ENCODE peak calls at places on chromosome 5, in seven cellular contexts. One of them, this sample, is unnamed.

GRCh38 chr5:129271309-129271708 is 176.8 kb downstream of the ISOC1 start:
- DNase-seq in right lobe of liver: no peak
- DNase-seq in GM23248: no peak
- DNase-seq in M059J: peak
- DNase-seq in endothelial cell of umbilical vein: peak
- DNase-seq in transverse colon: no peak
- DNase-seq in frontal cortex: no peak
- DNase-seq in this sample: no peak

GRCh38 chr5:127907907-127908306 is 175.7 kb upstream of the SLC12A2 start:
- DNase-seq in right lobe of liver: no peak
- DNase-seq in transverse colon: no peak
- DNase-seq in frontal cortex: no peak
- DNase-seq in GM23248: no peak
- DNase-seq in M059J: no peak
- DNase-seq in endothelial cell of umbilical vein: no peak
- DNase-seq in this sample: no peak

GRCh38 chr5:79704553-79704952 is 14.9 kb downstream of the CMYA5 start:
- DNase-seq in GM23248: no peak
- DNase-seq in M059J: no peak
- DNase-seq in transverse colon: no peak
- DNase-seq in endothelial cell of umbilical vein: no peak
- DNase-seq in right lobe of liver: no peak
- DNase-seq in frontal cortex: no peak
- DNase-seq in this sample: no peak

GRCh38 chr5:79020861-79021561 is 35.9 kb upstream of the ARSB start:
- DNase-seq in right lobe of liver: peak
- DNase-seq in transverse colon: peak
- DNase-seq in frontal cortex: peak
- DNase-seq in GM23248: peak
- DNase-seq in M059J: peak
- DNase-seq in endothelial cell of umbilical vein: peak
- DNase-seq in this sample: peak

GRCh38 chr5:139708434-139708849 is 60.3 kb downstream of the CXXC5 start:
- DNase-seq in GM23248: no peak
- DNase-seq in frontal cortex: peak
- DNase-seq in transverse colon: no peak
- DNase-seq in right lobe of liver: no peak
- DNase-seq in M059J: no peak
- DNase-seq in endothelial cell of umbilical vein: no peak
- DNase-seq in this sample: no peak

GRCh38 chr5:98587166-98587565 is 186.3 kb upstream of the RGMB start:
- DNase-seq in right lobe of liver: no peak
- DNase-seq in frontal cortex: no peak
- DNase-seq in transverse colon: no peak
- DNase-seq in M059J: no peak
- DNase-seq in GM23248: no peak
- DNase-seq in endothelial cell of umbilical vein: no peak
- DNase-seq in this sample: no peak

GRCh38 chr5:75044406-75044805 is 8.0 kb downstream of the GCNT4 start:
- DNase-seq in frontal cortex: no peak
- DNase-seq in endothelial cell of umbilical vein: no peak
- DNase-seq in right lobe of liver: peak
- DNase-seq in M059J: peak
- DNase-seq in GM23248: peak
- DNase-seq in transverse colon: no peak
- DNase-seq in this sample: no peak

GRCh38 chr5:18394154-18394804 is 760.0 kb downstream of the TAF11L14 start:
- DNase-seq in endothelial cell of umbilical vein: peak
- DNase-seq in M059J: peak
- DNase-seq in frontal cortex: peak
- DNase-seq in transverse colon: peak
- DNase-seq in right lobe of liver: peak
- DNase-seq in GM23248: peak
- DNase-seq in this sample: peak

GRCh38 chr5:67799732-67800234 is 415.8 kb upstream of the PIK3R1 start:
- DNase-seq in M059J: peak
- DNase-seq in GM23248: peak
- DNase-seq in right lobe of liver: no peak
- DNase-seq in endothelial cell of umbilical vein: no peak
- DNase-seq in transverse colon: no peak
- DNase-seq in frontal cortex: no peak
- DNase-seq in this sample: no peak

GRCh38 chr5:154593091-154593490 is 115.1 kb upstream of the HAND1 start:
- DNase-seq in right lobe of liver: no peak
- DNase-seq in GM23248: peak
- DNase-seq in transverse colon: no peak
- DNase-seq in M059J: peak
- DNase-seq in endothelial cell of umbilical vein: no peak
- DNase-seq in frontal cortex: no peak
- DNase-seq in this sample: no peak

GRCh38 chr5:1324719-1325190 is 20.1 kb downstream of the CLPTM1L start:
- DNase-seq in frontal cortex: no peak
- DNase-seq in endothelial cell of umbilical vein: no peak
- DNase-seq in transverse colon: no peak
- DNase-seq in right lobe of liver: no peak
- DNase-seq in M059J: no peak
- DNase-seq in GM23248: no peak
- DNase-seq in this sample: no peak

GRCh38 chr5:56507348-56507930 is 274.3 kb upstream of the ANKRD55 start:
- DNase-seq in endothelial cell of umbilical vein: no peak
- DNase-seq in GM23248: no peak
- DNase-seq in transverse colon: peak
- DNase-seq in right lobe of liver: no peak
- DNase-seq in frontal cortex: no peak
- DNase-seq in M059J: no peak
- DNase-seq in this sample: no peak

GRCh38 chr5:142825378-142826089 is 55.4 kb downstream of the ARHGAP26 start:
- DNase-seq in frontal cortex: no peak
- DNase-seq in transverse colon: peak
- DNase-seq in right lobe of liver: no peak
- DNase-seq in GM23248: no peak
- DNase-seq in M059J: peak
- DNase-seq in endothelial cell of umbilical vein: no peak
- DNase-seq in this sample: no peak

GRCh38 chr5:132001647-132002561 is 9.6 kb downstream of the ACSL6 start:
- DNase-seq in GM23248: peak
- DNase-seq in frontal cortex: no peak
- DNase-seq in transverse colon: no peak
- DNase-seq in M059J: peak
- DNase-seq in endothelial cell of umbilical vein: no peak
- DNase-seq in right lobe of liver: no peak
- DNase-seq in this sample: no peak

GRCh38 chr5:15966651-15967050 is 212.9 kb downstream of the MARCHF11 start:
- DNase-seq in GM23248: peak
- DNase-seq in frontal cortex: no peak
- DNase-seq in transverse colon: no peak
- DNase-seq in M059J: no peak
- DNase-seq in endothelial cell of umbilical vein: no peak
- DNase-seq in right lobe of liver: no peak
- DNase-seq in this sample: no peak

GRCh38 chr5:137269297-137269696 is 229.8 kb downstream of the SPOCK1 start:
- DNase-seq in frontal cortex: no peak
- DNase-seq in endothelial cell of umbilical vein: no peak
- DNase-seq in transverse colon: no peak
- DNase-seq in M059J: no peak
- DNase-seq in right lobe of liver: no peak
- DNase-seq in GM23248: no peak
- DNase-seq in this sample: no peak

GRCh38 chr5:6291961-6292360 is 86.4 kb downstream of the MED10 start:
- DNase-seq in right lobe of liver: no peak
- DNase-seq in frontal cortex: no peak
- DNase-seq in transverse colon: no peak
- DNase-seq in M059J: peak
- DNase-seq in endothelial cell of umbilical vein: peak
- DNase-seq in GM23248: no peak
- DNase-seq in this sample: no peak

GRCh38 chr5:370959-371810 is 49.7 kb downstream of the AHRR start:
- DNase-seq in transverse colon: peak
- DNase-seq in right lobe of liver: peak
- DNase-seq in frontal cortex: no peak
- DNase-seq in M059J: peak
- DNase-seq in endothelial cell of umbilical vein: no peak
- DNase-seq in GM23248: peak
- DNase-seq in this sample: no peak

GRCh38 chr5:179241175-179241574 is 104.1 kb downstream of the ADAMTS2 start:
- DNase-seq in endothelial cell of umbilical vein: no peak
- DNase-seq in transverse colon: peak
- DNase-seq in GM23248: peak
- DNase-seq in right lobe of liver: peak
- DNase-seq in frontal cortex: no peak
- DNase-seq in M059J: no peak
- DNase-seq in this sample: no peak

GRCh38 chr5:127254729-127255284 is 35.8 kb upstream of the MEGF10 start:
- DNase-seq in transverse colon: no peak
- DNase-seq in GM23248: peak
- DNase-seq in endothelial cell of umbilical vein: peak
- DNase-seq in M059J: peak
- DNase-seq in right lobe of liver: no peak
- DNase-seq in frontal cortex: no peak
- DNase-seq in this sample: no peak

GRCh38 chr5:139100825-139101224 is 97.3 kb downstream of the SIL1 start:
- DNase-seq in endothelial cell of umbilical vein: no peak
- DNase-seq in transverse colon: no peak
- DNase-seq in GM23248: peak
- DNase-seq in right lobe of liver: no peak
- DNase-seq in M059J: peak
- DNase-seq in frontal cortex: no peak
- DNase-seq in this sample: no peak

GRCh38 chr5:36346891-36347290 is 45.2 kb upstream of the RANBP3L start:
- DNase-seq in frontal cortex: no peak
- DNase-seq in GM23248: no peak
- DNase-seq in M059J: no peak
- DNase-seq in transverse colon: no peak
- DNase-seq in right lobe of liver: no peak
- DNase-seq in endothelial cell of umbilical vein: no peak
- DNase-seq in this sample: no peak

GRCh38 chr5:50666261-50667078 is at the start of gene PARP8:
- DNase-seq in frontal cortex: peak
- DNase-seq in right lobe of liver: peak
- DNase-seq in endothelial cell of umbilical vein: no peak
- DNase-seq in GM23248: peak
- DNase-seq in M059J: peak
- DNase-seq in transverse colon: peak
- DNase-seq in this sample: peak

GRCh38 chr5:86546582-86546981 is 71.2 kb upstream of the COX7C start:
- DNase-seq in right lobe of liver: no peak
- DNase-seq in GM23248: no peak
- DNase-seq in endothelial cell of umbilical vein: no peak
- DNase-seq in M059J: no peak
- DNase-seq in transverse colon: no peak
- DNase-seq in frontal cortex: no peak
- DNase-seq in this sample: no peak

GRCh38 chr5:31232273-31232888 is 38.9 kb downstream of the CDH6 start:
- DNase-seq in M059J: peak
- DNase-seq in right lobe of liver: no peak
- DNase-seq in GM23248: peak
- DNase-seq in transverse colon: no peak
- DNase-seq in endothelial cell of umbilical vein: peak
- DNase-seq in frontal cortex: no peak
- DNase-seq in this sample: peak

GRCh38 chr5:35815089-35815936 is 41.4 kb upstream of the IL7R start:
- DNase-seq in endothelial cell of umbilical vein: peak
- DNase-seq in M059J: peak
- DNase-seq in right lobe of liver: no peak
- DNase-seq in transverse colon: no peak
- DNase-seq in frontal cortex: no peak
- DNase-seq in GM23248: peak
- DNase-seq in this sample: peak

GRCh38 chr5:34802834-34803563 is 36.0 kb upstream of the TTC23L start:
- DNase-seq in right lobe of liver: no peak
- DNase-seq in GM23248: no peak
- DNase-seq in transverse colon: no peak
- DNase-seq in M059J: no peak
- DNase-seq in endothelial cell of umbilical vein: no peak
- DNase-seq in frontal cortex: no peak
- DNase-seq in this sample: no peak

GRCh38 chr5:1431021-1431811 is 14.0 kb downstream of the SLC6A3 start:
- DNase-seq in transverse colon: no peak
- DNase-seq in frontal cortex: no peak
- DNase-seq in right lobe of liver: no peak
- DNase-seq in endothelial cell of umbilical vein: no peak
- DNase-seq in M059J: no peak
- DNase-seq in GM23248: no peak
- DNase-seq in this sample: no peak

GRCh38 chr5:81393783-81394718 is at the start of gene ACOT12:
- DNase-seq in transverse colon: no peak
- DNase-seq in GM23248: peak
- DNase-seq in endothelial cell of umbilical vein: no peak
- DNase-seq in M059J: no peak
- DNase-seq in right lobe of liver: peak
- DNase-seq in frontal cortex: no peak
- DNase-seq in this sample: peak

GRCh38 chr5:129474544-129474943 is 14.4 kb downstream of the ADAMTS19 start:
- DNase-seq in endothelial cell of umbilical vein: no peak
- DNase-seq in frontal cortex: no peak
- DNase-seq in GM23248: no peak
- DNase-seq in right lobe of liver: no peak
- DNase-seq in transverse colon: no peak
- DNase-seq in M059J: no peak
- DNase-seq in this sample: no peak

GRCh38 chr5:172706796-172707195 is 64.2 kb downstream of the DUSP1 start:
- DNase-seq in GM23248: no peak
- DNase-seq in endothelial cell of umbilical vein: no peak
- DNase-seq in frontal cortex: no peak
- DNase-seq in M059J: no peak
- DNase-seq in transverse colon: no peak
- DNase-seq in right lobe of liver: no peak
- DNase-seq in this sample: no peak

GRCh38 chr5:59275170-59275536 is 618.4 kb downstream of the PDE4D start:
- DNase-seq in GM23248: peak
- DNase-seq in frontal cortex: no peak
- DNase-seq in M059J: peak
- DNase-seq in transverse colon: no peak
- DNase-seq in right lobe of liver: no peak
- DNase-seq in endothelial cell of umbilical vein: no peak
- DNase-seq in this sample: no peak

GRCh38 chr5:9376363-9377117 is 169.3 kb downstream of the SEMA5A start:
- DNase-seq in frontal cortex: no peak
- DNase-seq in right lobe of liver: no peak
- DNase-seq in M059J: no peak
- DNase-seq in GM23248: peak
- DNase-seq in transverse colon: no peak
- DNase-seq in endothelial cell of umbilical vein: no peak
- DNase-seq in this sample: no peak

GRCh38 chr5:73722224-73722623 is 96.2 kb downstream of the ARHGEF28 start:
- DNase-seq in right lobe of liver: no peak
- DNase-seq in M059J: no peak
- DNase-seq in transverse colon: no peak
- DNase-seq in GM23248: peak
- DNase-seq in endothelial cell of umbilical vein: no peak
- DNase-seq in frontal cortex: no peak
- DNase-seq in this sample: no peak

This sample was measured in neural crest cell.